ENCODE peak calls at places on chromosome 10, in four cellular contexts. K, I, B and H are unnamed samples.

GRCh38 chr10:17062493-17063487 is 66.8 kb downstream of the CUBN start:
- DNase-seq in I (peak), B (no peak), K (no peak), H (peak)

GRCh38 chr10:110220383-110220782 is 13.0 kb downstream of the MXI1 start:
- DNase-seq in B (no peak), K (no peak), I (no peak), H (no peak)

GRCh38 chr10:50908366-50908765 is 22.9 kb upstream of the A1CF start:
- DNase-seq in I (no peak), B (no peak), K (no peak), H (no peak)

GRCh38 chr10:119177708-119178370 is 773 bp downstream of the PRDX3 start:
- DNase-seq in I (no peak), K (no peak), B (peak), H (no peak)

GRCh38 chr10:132185601-132186487 is 904 bp upstream of the DPYSL4 start:
- DNase-seq in K (no peak), I (no peak), B (no peak), H (no peak)

GRCh38 chr10:112949875-112950507 is at the start of gene TCF7L2:
- DNase-seq in K (peak), I (peak), B (peak), H (peak)

GRCh38 chr10:23516530-23516929 is 77.7 kb downstream of the OTUD1 start:
- DNase-seq in K (no peak), I (no peak), B (no peak), H (no peak)

GRCh38 chr10:13686331-13686752 is 99.6 kb downstream of the PRPF18 start:
- DNase-seq in K (no peak), I (no peak), B (peak), H (no peak)

GRCh38 chr10:49360271-49361177 is 35.4 kb downstream of the DRGX start:
- DNase-seq in B (no peak), K (no peak), I (no peak), H (no peak)

GRCh38 chr10:55203874-55204273 is 402.8 kb upstream of the PCDH15 start:
- DNase-seq in B (no peak), K (no peak), I (no peak), H (no peak)

GRCh38 chr10:33134011-33134751 is 176.2 kb upstream of the ITGB1 start:
- DNase-seq in K (peak), B (peak), I (no peak), H (no peak)

GRCh38 chr10:71486465-71487114 is 89.9 kb downstream of the CDH23 start:
- DNase-seq in I (no peak), K (no peak), B (peak), H (peak)

GRCh38 chr10:93447019-93447418 is 35.1 kb downstream of the MYOF start:
- DNase-seq in K (no peak), B (no peak), I (no peak), H (no peak)

GRCh38 chr10:43196981-43197833 is 59.0 kb downstream of the CSGALNACT2 start:
- DNase-seq in B (no peak), I (no peak), K (no peak), H (no peak)

GRCh38 chr10:91613411-91614253 is 19.2 kb downstream of the PPP1R3C start:
- DNase-seq in K (peak), I (peak), B (no peak), H (no peak)

GRCh38 chr10:63829020-63829419 is 307.8 kb downstream of the REEP3 start:
- DNase-seq in B (no peak), K (no peak), I (no peak), H (no peak)

GRCh38 chr10:76113952-76114351 is 682.5 kb downstream of the LRMDA start:
- DNase-seq in B (no peak), K (no peak), I (no peak), H (no peak)

GRCh38 chr10:76114556-76114955 is 683.1 kb downstream of the LRMDA start:
- DNase-seq in B (no peak), K (no peak), I (no peak), H (no peak)

GRCh38 chr10:76112826-76113150 is 681.4 kb downstream of the LRMDA start:
- DNase-seq in I (no peak), K (no peak), B (no peak), H (no peak)

GRCh38 chr10:76111404-76111803 is 680.0 kb downstream of the LRMDA start:
- DNase-seq in B (no peak), K (no peak), I (no peak), H (no peak)

DNA sequence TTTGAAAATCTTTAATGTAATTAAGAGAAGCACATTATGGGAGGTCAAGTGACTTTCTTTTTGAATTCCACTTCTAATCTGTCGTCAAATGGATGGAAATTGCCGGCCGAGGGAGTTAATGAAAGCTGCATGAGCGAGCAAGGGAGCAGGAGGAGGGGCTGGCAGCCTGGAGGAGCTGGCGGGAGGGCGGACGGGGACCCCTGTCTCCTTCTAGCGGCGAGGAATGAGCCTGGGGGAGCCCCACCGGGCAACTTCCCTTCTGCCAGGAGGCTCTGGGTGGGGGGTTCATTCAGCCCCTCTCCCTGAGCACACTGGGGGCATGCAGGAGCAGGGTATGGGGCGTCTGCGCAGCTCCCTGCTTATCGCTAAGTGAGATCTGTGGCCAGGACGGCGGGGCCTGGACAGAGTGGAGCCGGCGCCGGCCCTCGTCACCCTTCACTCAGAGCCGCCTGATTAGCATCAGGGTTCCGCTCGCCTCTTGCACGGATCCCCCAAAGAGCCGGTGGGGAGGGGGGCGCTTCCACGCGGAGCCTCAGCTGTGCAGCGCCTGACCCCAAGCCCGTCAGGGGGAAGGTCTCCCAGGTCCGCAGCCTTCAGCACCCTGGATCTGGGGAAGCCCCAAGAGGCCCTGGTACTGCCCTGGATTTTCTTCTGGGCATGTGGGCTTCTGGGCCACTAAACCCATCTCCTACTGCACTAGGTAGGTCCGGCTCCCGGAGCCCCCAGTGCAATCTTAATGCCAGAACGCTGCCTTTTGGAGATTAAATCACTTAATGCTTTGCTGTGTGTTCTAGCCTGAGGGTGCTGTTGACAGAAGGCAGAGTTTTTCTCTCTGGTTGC is 680.8 kb downstream of the LRMDA start:
- DNase-seq in B (no peak), K (no peak), I (no peak), H (no peak)
- H3K4me3 ChIP-seq in B (no peak), K (no peak), I (no peak), H (no peak)

GRCh38 chr10:114697061-114697598 is 39.1 kb upstream of the ABLIM1 start:
- DNase-seq in K (no peak), I (no peak), B (no peak), H (no peak)

GRCh38 chr10:114698271-114699185 is 40.5 kb upstream of the ABLIM1 start:
- DNase-seq in K (no peak), I (no peak), B (no peak), H (no peak)

GRCh38 chr10:114694062-114694461 is 36.0 kb upstream of the ABLIM1 start:
- DNase-seq in I (no peak), K (no peak), B (no peak), H (peak)

GRCh38 chr10:114691442-114691941 is 33.4 kb upstream of the ABLIM1 start:
- DNase-seq in I (no peak), B (no peak), K (no peak), H (no peak)

GRCh38 chr10:114694735-114695134 is 36.7 kb upstream of the ABLIM1 start:
- DNase-seq in I (no peak), B (peak), K (no peak), H (peak)
- H3K4me3 ChIP-seq in I (no peak), B (no peak), K (no peak), H (no peak)

GRCh38 chr10:567869-568268 is 121.6 kb downstream of the DIP2C start:
- DNase-seq in I (no peak), B (no peak), K (no peak), H (no peak)
- H3K4me3 ChIP-seq in I (no peak), B (no peak), K (no peak), H (no peak)

DNA sequence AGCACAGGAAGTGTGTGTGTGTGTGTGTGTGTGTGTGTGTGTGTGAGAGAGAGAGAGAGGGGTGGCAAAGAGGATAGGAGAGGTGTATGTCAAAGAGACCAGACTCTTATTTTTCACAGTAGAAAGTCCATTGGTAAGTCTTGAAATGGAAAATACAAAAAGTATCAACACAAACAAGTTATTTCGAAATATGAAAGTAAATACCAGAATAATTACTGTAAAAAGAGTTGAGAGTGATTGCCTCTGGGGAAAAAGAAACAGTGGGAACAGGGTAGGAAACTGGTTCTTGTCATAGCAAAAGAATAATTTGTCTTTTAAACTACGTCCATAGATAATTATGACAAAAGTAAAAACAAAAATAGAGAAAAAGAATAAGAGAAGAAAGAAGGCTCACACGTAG is 29.0 kb upstream of the EIF5AL1 start:
- DNase-seq in I (no peak), K (no peak), B (no peak), H (no peak)
- H3K4me3 ChIP-seq in I (no peak), K (no peak), B (no peak), H (no peak)

GRCh38 chr10:102775973-102776669 is 32.4 kb downstream of the WBP1L start:
- DNase-seq in B (no peak), I (peak), K (peak), H (peak)
- H3K4me3 ChIP-seq in B (no peak), I (peak), K (peak), H (peak)

GRCh38 chr10:59383436-59383835 is 21.1 kb upstream of the FAM13C start:
- DNase-seq in K (no peak), B (no peak), I (no peak), H (no peak)
- H3K4me3 ChIP-seq in K (no peak), B (no peak), I (no peak), H (no peak)

DNA sequence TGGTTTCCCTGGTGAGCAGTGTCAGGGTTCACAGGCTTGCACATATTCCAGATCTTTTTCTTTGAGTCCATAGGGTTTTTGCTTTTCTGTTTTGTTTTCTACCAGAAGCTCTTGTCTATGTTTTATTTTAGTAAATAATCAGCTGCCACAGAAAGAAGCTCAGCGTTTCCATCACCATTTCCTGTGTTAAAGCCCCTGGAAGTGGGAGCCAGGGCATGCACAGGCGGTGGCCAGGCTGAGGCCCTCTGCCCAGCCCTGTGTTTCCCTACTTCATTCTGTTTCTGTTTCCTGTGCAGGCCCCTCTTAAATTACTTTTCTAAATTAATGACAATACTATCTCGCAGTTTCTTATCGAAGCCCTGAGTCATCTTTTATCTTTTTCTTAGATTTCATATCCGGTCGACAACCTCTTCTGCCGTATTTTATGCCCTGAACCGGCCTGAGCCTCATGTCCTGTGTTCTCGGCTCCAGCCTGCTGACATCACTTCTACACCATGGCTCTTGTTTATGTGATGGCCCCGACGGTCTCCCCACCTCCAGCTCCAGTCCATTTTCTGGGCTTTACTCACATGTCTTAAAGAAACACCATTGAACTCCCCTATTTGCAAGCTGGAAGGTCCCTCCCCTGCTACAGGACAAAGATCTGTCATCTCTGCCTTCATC is 442.2 kb downstream of the TCERG1L start:
- DNase-seq in B (no peak), I (no peak), K (no peak), H (no peak)
- H3K4me3 ChIP-seq in B (no peak), I (no peak), K (no peak), H (no peak)

DNA sequence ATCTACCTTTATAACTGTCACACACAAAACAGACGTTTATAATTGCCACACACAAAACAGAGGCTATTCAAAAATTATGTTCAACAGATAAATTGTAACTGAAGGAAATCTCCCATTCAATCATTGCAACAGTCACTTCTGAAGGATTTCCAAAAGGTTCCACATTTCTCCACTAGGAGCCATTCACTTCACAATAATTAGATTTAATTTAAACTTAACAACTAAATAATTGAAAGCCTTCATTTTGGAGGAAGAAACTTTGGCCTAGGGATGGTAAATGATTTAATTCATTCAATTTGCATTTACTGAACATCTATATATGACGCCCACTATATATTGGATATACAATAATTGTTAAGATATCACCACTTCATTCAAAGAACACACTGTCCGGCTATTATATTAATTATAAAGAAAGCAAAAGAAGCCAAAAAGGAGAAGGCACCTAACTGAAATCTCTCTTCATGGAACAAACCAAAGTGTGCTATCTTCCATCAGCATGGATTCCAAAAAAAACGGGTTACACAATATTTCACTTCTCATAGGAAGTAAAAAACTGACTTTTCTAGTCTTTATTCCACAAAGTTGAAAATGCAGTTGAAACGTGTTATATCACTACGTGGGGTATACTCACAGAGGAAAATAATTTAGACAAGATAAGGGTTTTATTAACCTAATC is 1.7 kb downstream of the ATAD1 start:
- DNase-seq in I (no peak), B (no peak), K (no peak), H (no peak)
- H3K4me3 ChIP-seq in I (peak), B (peak), K (no peak), H (peak)